ENCODE peak calls at places on chromosomes 7 and 10, in ten cellular contexts. I, L, V, J, W, R, M, Q, T and D are unnamed samples.

GRCh38 chr10:68194290-68194689 is 37.6 kb downstream of the ATOH7 start:
- DNase-seq in T (no peak), M (no peak), L (no peak), I (no peak), Q (no peak), W (no peak), R (no peak), J (no peak), V (no peak), D (no peak)

GRCh38 chr7:102230593-102230992 is 56.1 kb upstream of the SH2B2 start:
- DNase-seq in T (peak; percentile 30), R (no peak), I (no peak), L (peak; percentile 28), W (peak; percentile 53), Q (peak; percentile 55), V (no peak), J (no peak), M (no peak), D (no peak)

GRCh38 chr7:2719007-2719406 is 31.0 kb downstream of the AMZ1 start:
- DNase-seq in J (no peak), R (no peak), Q (no peak), I (peak; percentile 71), L (no peak), W (no peak), M (no peak), T (peak; percentile 43), V (peak; percentile 49), D (peak; percentile 79)

GRCh38 chr7:66413379-66414114 is 208.4 kb downstream of the TPST1 start:
- DNase-seq in L (peak; percentile 48), M (no peak), I (peak; percentile 73), W (peak; percentile 81), T (peak; percentile 93), V (peak; percentile 73), Q (peak; percentile 78), J (peak; percentile 86), R (peak; percentile 90), D (peak; percentile 94)

GRCh38 chr10:50260791-50261281 is 9.5 kb upstream of the ASAH2 start:
- DNase-seq in T (no peak), M (peak; percentile 85), V (no peak), L (no peak), I (no peak), Q (peak; percentile 52), R (no peak), J (no peak), W (peak; percentile 63), D (peak; percentile 74)

GRCh38 chr10:48931188-48931587 is 8.5 kb downstream of the LRRC18 start:
- DNase-seq in V (no peak), T (no peak), Q (no peak), R (no peak), M (no peak), W (no peak), L (no peak), I (no peak), J (no peak), D (no peak)

GRCh38 chr10:17348111-17349008 is 106.0 kb downstream of the ST8SIA6 start:
- DNase-seq in I (peak; percentile 36), R (peak; percentile 60), M (no peak), W (peak; percentile 94), V (peak; percentile 73), L (peak; percentile 86), T (peak; percentile 96), J (no peak), Q (peak; percentile 92), D (no peak)

GRCh38 chr10:114552050-114552449 is 106.0 kb downstream of the ABLIM1 start:
- DNase-seq in J (no peak), I (no peak), T (no peak), L (no peak), W (no peak), R (no peak), Q (no peak), V (no peak), M (no peak), D (no peak)

GRCh38 chr7:26237035-26237807 is 35.7 kb downstream of the CBX3 start:
- DNase-seq in W (peak; percentile 33), R (no peak), I (no peak), L (no peak), T (no peak), J (no peak), M (no peak), V (peak; percentile 32), Q (peak; percentile 18), D (no peak)

GRCh38 chr10:9228770-9229169 is 1174.3 kb downstream of the GATA3 start:
- DNase-seq in Q (peak; percentile 59), R (no peak), M (no peak), W (peak; percentile 47), J (no peak), V (no peak), L (peak; percentile 53), I (no peak), T (peak; percentile 50), D (no peak)

GRCh38 chr7:97871659-97872024 is 566 bp downstream of the ASNS start:
- DNase-seq in T (peak; percentile 11), M (no peak), R (no peak), L (no peak), V (no peak), I (peak; percentile 1), J (no peak), W (no peak), Q (peak; percentile 14), D (no peak)

GRCh38 chr7:132575336-132575986 is 809 bp downstream of the PLXNA4 start:
- DNase-seq in Q (peak; percentile 21), I (no peak), J (no peak), M (no peak), L (peak; percentile 74), V (peak; percentile 65), T (no peak), R (peak; percentile 68), W (peak; percentile 76), D (peak; percentile 34)

GRCh38 chr10:130816116-130816901 is 495.2 kb downstream of the TCERG1L start:
- DNase-seq in W (no peak), I (no peak), R (no peak), V (no peak), Q (no peak), J (no peak), T (no peak), M (no peak), L (no peak), D (no peak)

GRCh38 chr7:94655884-94656657 is at the start of gene SGCE:
- DNase-seq in T (peak; percentile 68), R (peak; percentile 77), J (peak; percentile 74), M (peak; percentile 70), I (peak; percentile 77), Q (peak; percentile 79), W (peak; percentile 78), V (peak; percentile 88), L (peak; percentile 81), D (peak; percentile 70)

GRCh38 chr7:48176356-48176893 is 5.2 kb downstream of the ABCA13 start:
- DNase-seq in V (no peak), W (no peak), Q (no peak), T (no peak), R (no peak), L (no peak), M (no peak), I (no peak), J (no peak), D (no peak)

GRCh38 chr10:43090188-43090587 is 13.3 kb downstream of the RET start:
- DNase-seq in M (no peak), T (no peak), L (no peak), R (no peak), J (no peak), V (no peak), Q (no peak), I (no peak), W (no peak), D (no peak)

GRCh38 chr10:79422178-79422892 is 23.1 kb downstream of the ZCCHC24 start:
- DNase-seq in I (no peak), T (no peak), M (no peak), Q (no peak), V (peak; percentile 77), J (no peak), L (peak; percentile 96), W (peak; percentile 84), R (peak; percentile 83), D (no peak)

GRCh38 chr7:29980151-29980550 is 9.4 kb downstream of the SCRN1 start:
- DNase-seq in W (no peak), I (no peak), T (no peak), R (no peak), M (no peak), J (no peak), L (no peak), Q (no peak), V (no peak), D (no peak)

GRCh38 chr7:29975564-29975963 is 14.0 kb downstream of the SCRN1 start:
- DNase-seq in T (no peak), R (no peak), L (no peak), W (peak; percentile 46), I (no peak), M (no peak), Q (no peak), V (no peak), J (no peak), D (no peak)

GRCh38 chr7:29976265-29976664 is 13.3 kb downstream of the SCRN1 start:
- DNase-seq in L (peak; percentile 57), Q (no peak), M (no peak), R (no peak), V (no peak), I (no peak), J (no peak), T (no peak), W (no peak), D (no peak)

GRCh38 chr7:29976673-29977072 is 12.9 kb downstream of the SCRN1 start:
- DNase-seq in Q (no peak), V (no peak), W (peak; percentile 78), I (no peak), J (no peak), M (no peak), R (no peak), L (peak; percentile 16), T (no peak), D (no peak)

GRCh38 chr7:29977926-29978652 is 11.5 kb downstream of the SCRN1 start:
- DNase-seq in T (no peak), I (no peak), R (no peak), V (peak; percentile 11), J (no peak), M (no peak), W (no peak), L (no peak), Q (no peak), D (no peak)
- TF ChIP-seq CTCF in T (no peak), I (no peak), R (no peak), V (peak; percentile 19), J (peak; percentile 38), M (no peak), W (no peak), L (no peak), Q (no peak), D (no peak)

GRCh38 chr10:81838950-81839349 is 36.0 kb upstream of the NRG3 start:
- DNase-seq in I (peak; percentile 36), R (no peak), W (no peak), M (peak; percentile 16), L (no peak), Q (peak; percentile 1), J (no peak), V (no peak), T (no peak), D (no peak)
- TF ChIP-seq CTCF in I (peak; percentile 46), R (no peak), W (no peak), M (peak; percentile 62), L (no peak), Q (no peak), J (peak; percentile 41), V (peak; percentile 17), T (no peak), D (peak; percentile 20)

GRCh38 chr10:110013615-110014293 is 6.0 kb downstream of the ADD3 start:
- DNase-seq in Q (peak; percentile 71), T (peak; percentile 51), M (no peak), W (no peak), I (peak; percentile 15), L (peak; percentile 45), V (peak; percentile 26), R (no peak), J (no peak), D (no peak)
- TF ChIP-seq CTCF in Q (no peak), T (no peak), M (no peak), W (no peak), I (no peak), L (no peak), V (no peak), R (no peak), J (no peak), D (no peak)

GRCh38 chr7:105141068-105141467 is 127.1 kb downstream of the KMT2E start:
- DNase-seq in J (no peak), R (no peak), I (no peak), V (peak; percentile 66), W (peak; percentile 77), M (no peak), Q (peak; percentile 40), L (peak; percentile 72), T (peak; percentile 25), D (peak; percentile 18)
- TF ChIP-seq CTCF in J (peak; percentile 51), R (no peak), I (no peak), V (peak; percentile 65), W (peak; percentile 63), M (peak; percentile 30), Q (peak; percentile 41), L (peak; percentile 63), T (peak; percentile 32), D (peak; percentile 43)